ENCODE peak calls at places on chromosome 5, in six cellular contexts. C is Kasumi-1, Y is HepG2, Q is LoVo, O is HFF-Myc, T is pulmonary artery endothelial cell. F is an unnamed sample.

GRCh38 chr5:25649628-25650265 is 1005.0 kb upstream of the CDH10 start:
- DNase-seq in C (no peak), Y (no peak), Q (no peak), O (no peak), T (no peak), F (no peak)

GRCh38 chr5:31029925-31030324 is 163.6 kb upstream of the CDH6 start:
- DNase-seq in C (no peak), Y (no peak), Q (no peak), O (no peak), T (no peak), F (no peak)

GRCh38 chr5:155106221-155106620 is 92.7 kb downstream of the KIF4B start:
- DNase-seq in C (no peak), Y (no peak), Q (no peak), O (no peak), T (no peak), F (no peak)

GRCh38 chr5:123865641-123866040 is 353.7 kb downstream of the CSNK1G3 start:
- DNase-seq in C (no peak), Y (no peak), Q (no peak), O (no peak), T (no peak), F (no peak)

GRCh38 chr5:114839360-114839759 is 330.3 kb downstream of the TRIM36 start:
- DNase-seq in C (no peak), Y (no peak), Q (no peak), O (no peak), T (no peak), F (no peak)

GRCh38 chr5:158421329-158421728 is 562.4 kb upstream of the CLINT1 start:
- DNase-seq in C (no peak), Y (no peak), Q (no peak), O (no peak), T (no peak), F (no peak)

GRCh38 chr5:128965638-128966302 is 482 bp downstream of the SLC27A6 start:
- DNase-seq in C (no peak), Y (no peak), Q (no peak), O (no peak), T (no peak), F (no peak)

GRCh38 chr5:19853616-19854240 is 134.3 kb downstream of the CDH18 start:
- DNase-seq in C (no peak), Y (no peak), Q (no peak), O (peak), T (no peak), F (peak)

GRCh38 chr5:76709762-76710161 is 6.2 kb upstream of the F2R start:
- DNase-seq in C (no peak), Y (no peak), Q (no peak), O (no peak), T (no peak), F (peak)